ENCODE peak calls at places on chromosomes 4 and X, in four cellular contexts. P is OCI-LY7, H is breast epithelium, V is brain microvascular endothelial cell. E is an unnamed sample.

GRCh38 chr4:128341634-128342033 is 54.0 kb upstream of the PGRMC2 start:
- DNase-seq in P (no peak), H (no peak), V (no peak), E (no peak)

GRCh38 chr4:118865091-118865708 is 23.5 kb upstream of the SYNPO2 start:
- DNase-seq in P (peak), H (peak), V (peak), E (no peak)

GRCh38 chr4:88672987-88673386 is 24.6 kb downstream of the NAP1L5 start:
- DNase-seq in P (peak), H (no peak), V (peak), E (peak)

GRCh38 chrX:75229774-75230173 is 44.1 kb upstream of the UPRT start:
- DNase-seq in P (no peak), H (no peak), V (no peak), E (no peak)

GRCh38 chr4:73653695-73654106 is 33.5 kb upstream of the RASSF6 start:
- DNase-seq in P (peak), H (peak), V (no peak), E (no peak)

GRCh38 chr4:117137143-117137542 is 51.8 kb upstream of the TRAM1L1 start:
- DNase-seq in P (no peak), H (no peak), V (peak), E (no peak)

GRCh38 chr4:150683775-150684350 is 101.9 kb downstream of the MAB21L2 start:
- DNase-seq in P (no peak), H (no peak), V (no peak), E (no peak)

GRCh38 chrX:85859426-85859825 is 187.9 kb downstream of the CHM start:
- DNase-seq in P (no peak), H (no peak), V (no peak), E (no peak)

GRCh38 chrX:15808254-15808653 is 18.0 kb downstream of the ZRSR2 start:
- DNase-seq in P (no peak), H (no peak), V (no peak), E (no peak)

GRCh38 chr4:164215113-164215741 is 538.7 kb upstream of the SMIM31 start:
- DNase-seq in P (no peak), H (no peak), V (no peak), E (no peak)

GRCh38 chr4:137650051-137650450 is 117.8 kb upstream of the PCDH18 start:
- DNase-seq in P (no peak), H (no peak), V (no peak), E (no peak)

GRCh38 chr4:1246901-1247810 is 1.8 kb downstream of the CTBP1 start:
- DNase-seq in P (peak), H (no peak), V (no peak), E (no peak)

GRCh38 chr4:93710847-93711430 is 117.6 kb upstream of the ATOH1 start:
- DNase-seq in P (no peak), H (no peak), V (no peak), E (no peak)

GRCh38 chrX:17860179-17860780 is 818 bp downstream of the RAI2 start:
- DNase-seq in P (no peak), H (no peak), V (no peak), E (peak)

GRCh38 chr4:139851133-139851532 is 185.5 kb downstream of the MGST2 start:
- DNase-seq in P (no peak), H (no peak), V (no peak), E (no peak)

GRCh38 chr4:112167790-112168189 is 22.5 kb downstream of the FAM241A start:
- DNase-seq in P (peak), H (no peak), V (no peak), E (no peak)

DNA sequence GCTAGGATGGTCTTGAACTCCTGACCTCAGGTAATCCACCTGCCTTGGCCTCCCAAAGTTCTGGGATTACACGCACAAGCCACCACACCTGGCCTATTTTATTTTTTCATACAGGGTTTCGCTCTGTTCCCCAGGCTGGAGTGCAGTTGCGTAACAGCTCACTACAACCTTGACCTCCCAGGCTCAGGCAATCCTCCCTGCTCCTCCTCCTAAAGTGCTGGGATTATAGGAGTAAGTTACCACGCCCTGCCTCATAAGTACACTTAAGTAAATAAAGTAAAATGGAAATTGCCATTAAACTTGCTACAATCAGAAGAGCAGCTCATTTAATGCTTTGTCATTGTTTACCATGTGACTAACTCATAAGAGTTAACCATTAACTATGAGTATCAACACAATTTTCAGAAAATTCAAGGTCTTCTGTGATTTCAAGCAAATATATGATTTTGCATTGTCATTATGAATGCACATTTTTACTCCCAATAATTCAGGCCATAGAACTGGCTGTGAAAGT is 12.3 kb downstream of the UGDH start:
- DNase-seq in P (no peak), H (no peak), V (no peak), E (no peak)
- H3K27ac ChIP-seq in P (no peak), H (no peak), V (peak), E (no peak)

DNA sequence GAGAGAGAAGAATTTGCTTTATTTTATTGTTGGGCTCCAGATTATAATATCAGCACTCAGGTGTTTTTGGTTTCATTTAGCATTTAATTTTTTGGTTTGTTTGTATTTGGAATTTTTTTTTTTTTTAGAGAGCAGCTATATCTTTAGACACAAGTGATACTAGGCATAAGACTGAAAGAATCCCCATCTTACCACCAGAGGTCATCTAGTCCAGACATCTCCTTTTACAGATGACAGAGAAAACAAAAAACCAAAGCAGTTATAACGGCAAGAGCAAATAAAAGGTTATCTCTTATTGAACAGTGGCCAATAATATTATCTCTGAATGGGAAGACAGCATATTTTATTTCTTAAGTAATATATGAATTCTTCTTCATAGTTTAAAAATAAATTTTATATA is 22.8 kb downstream of the USP38 start:
- DNase-seq in P (peak), H (no peak), V (peak), E (no peak)
- TF ChIP-seq CTCF in P (peak), H (no peak), V (peak), E (no peak)

DNA sequence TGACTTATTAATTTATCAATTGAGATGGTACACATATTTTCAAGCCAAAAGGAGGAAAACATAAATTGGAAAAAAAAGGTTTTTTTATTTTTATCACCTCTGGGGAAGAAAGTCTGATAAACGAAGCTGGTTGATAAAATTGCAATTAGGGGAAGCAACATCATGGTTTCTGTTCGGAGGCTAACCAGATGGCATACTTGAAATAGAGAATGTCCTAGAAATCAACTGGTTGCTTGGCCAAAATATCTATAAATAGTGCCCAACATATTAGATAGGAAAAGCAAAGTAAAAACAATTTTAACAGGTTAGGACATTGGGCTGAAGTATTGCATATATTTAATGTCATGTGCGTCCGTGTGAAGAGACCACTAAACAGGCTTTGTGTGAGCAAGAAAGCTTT is 14.3 kb downstream of the KLKB1 start:
- DNase-seq in P (no peak), H (no peak), V (no peak), E (no peak)
- H3K27ac ChIP-seq in P (no peak), H (no peak), V (no peak), E (no peak)

GRCh38 chr4:6332042-6332668 is 62.5 kb downstream of the WFS1 start:
- DNase-seq in P (peak), H (no peak), V (peak), E (no peak)
- TF ChIP-seq CTCF in P (peak), H (no peak), V (peak), E (peak)

DNA sequence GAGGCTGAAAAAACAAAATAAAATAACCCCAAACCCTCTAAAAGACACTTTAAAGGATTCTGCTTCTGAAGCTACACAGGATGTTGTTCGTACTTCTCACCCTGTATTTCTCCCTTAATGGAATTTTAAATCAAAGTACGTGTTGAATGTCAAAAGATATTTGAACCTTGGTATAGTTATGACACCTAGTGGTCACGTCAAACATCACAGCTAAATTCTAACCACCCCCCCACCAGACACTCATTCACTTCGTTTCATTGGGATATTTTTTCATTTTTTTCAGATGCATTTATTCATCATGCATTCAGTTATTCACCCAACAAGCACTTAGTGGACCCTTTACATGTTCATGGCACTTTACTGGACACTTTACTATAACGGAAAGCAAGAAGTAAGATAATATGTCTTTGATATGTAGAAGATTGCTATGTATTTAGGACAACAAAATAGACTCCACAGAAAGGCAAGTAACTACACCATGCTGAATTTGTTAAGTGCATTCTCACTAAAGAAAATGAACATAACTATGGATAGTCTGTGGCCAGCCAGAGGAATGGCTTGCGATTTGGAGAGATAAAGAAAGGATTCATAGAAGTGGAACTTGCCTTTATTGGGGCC is 62.5 kb upstream of the GPR174 start:
- DNase-seq in P (peak), H (no peak), V (peak), E (peak)
- H3K27ac ChIP-seq in P (no peak), H (no peak), V (no peak), E (no peak)

GRCh38 chr4:47690611-47691010 is 147.3 kb downstream of the CORIN start:
- DNase-seq in P (no peak), H (no peak), V (no peak), E (no peak)

GRCh38 chr4:47686294-47686872 is 151.5 kb downstream of the CORIN start:
- DNase-seq in P (peak), H (peak), V (peak), E (peak)
- TF ChIP-seq CTCF in P (peak), H (no peak), V (peak), E (peak)

GRCh38 chr4:61376301-61376700 is 176.2 kb downstream of the ADGRL3 start:
- DNase-seq in P (no peak), H (no peak), V (no peak), E (no peak)

GRCh38 chr4:61379406-61379805 is 179.3 kb downstream of the ADGRL3 start:
- DNase-seq in P (no peak), H (no peak), V (no peak), E (no peak)

GRCh38 chr4:61375316-61375715 is 175.2 kb downstream of the ADGRL3 start:
- DNase-seq in P (no peak), H (no peak), V (no peak), E (no peak)

GRCh38 chr4:61374612-61374920 is 174.4 kb downstream of the ADGRL3 start:
- DNase-seq in P (no peak), H (no peak), V (peak), E (no peak)

GRCh38 chr4:61373901-61374611 is 173.9 kb downstream of the ADGRL3 start:
- DNase-seq in P (no peak), H (no peak), V (peak), E (no peak)
- H3K27ac ChIP-seq in P (no peak), H (no peak), V (peak), E (no peak)

GRCh38 chr4:30860983-30861382 is 140.8 kb downstream of the PCDH7 start:
- DNase-seq in P (no peak), H (no peak), V (no peak), E (no peak)
- TF ChIP-seq CTCF in P (no peak), H (no peak), V (no peak), E (no peak)

DNA sequence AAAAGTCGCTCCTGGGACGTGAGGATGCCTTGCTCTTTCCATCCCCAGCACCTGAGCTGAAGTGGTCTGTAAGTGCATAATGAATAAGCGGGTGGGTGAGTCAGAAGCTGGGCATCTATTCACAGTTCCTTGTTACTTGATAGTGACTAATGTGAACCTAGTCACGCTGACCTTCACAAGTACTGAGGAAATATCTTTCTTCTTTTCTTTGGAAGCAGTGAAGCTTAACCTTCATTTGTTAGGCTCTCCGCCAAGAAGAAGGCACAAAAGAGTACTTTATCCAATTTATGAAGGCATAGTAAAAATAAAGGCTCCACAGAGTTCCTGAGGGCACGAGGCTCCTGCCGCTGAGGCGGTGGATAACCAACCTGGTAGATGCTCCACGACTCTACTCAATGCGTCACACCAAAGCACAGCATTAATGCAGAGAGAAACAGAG is 475.7 kb upstream of the SLIT2 start:
- DNase-seq in P (no peak), H (no peak), V (peak), E (no peak)
- H3K27ac ChIP-seq in P (no peak), H (no peak), V (peak), E (no peak)

GRCh38 chrX:134761788-134762187 is 103.5 kb upstream of the PLAC1 start:
- DNase-seq in P (peak), H (no peak), V (no peak), E (no peak)
- TF ChIP-seq CTCF in P (peak), H (no peak), V (peak), E (no peak)